ENCODE peak calls at places on chromosomes 1 and 21, in nine cellular contexts. O is sigmoid colon, Y is RWPE1, F is heart left ventricle, G is cardiac fibroblast, C is A549, I is activated B cell treated with CpG ODN at 0.5 μM for 24 hours, D is nephron progenitor cell, A is fibroblast of the aortic adventitia. T is an unnamed sample.

GRCh38 chr1:74505133-74505532 is 7.3 kb downstream of the LRRC53 start:
- DNase-seq in O (no peak), G (no peak), Y (no peak), D (peak), I (no peak), F (peak), C (peak), A (no peak), T (no peak)

GRCh38 chr1:175154595-175155472 is 37.7 kb downstream of the KIAA0040 start:
- DNase-seq in F (peak), O (peak), D (peak), Y (peak), C (peak), I (peak), A (peak), G (peak), T (peak)

GRCh38 chr1:188904201-188904600 is 1573.5 kb downstream of the BRINP3 start:
- DNase-seq in G (no peak), I (no peak), O (no peak), D (no peak), Y (no peak), A (no peak), C (peak), F (no peak), T (no peak)

GRCh38 chr1:33093004-33093403 is 12.1 kb downstream of the AZIN2 start:
- DNase-seq in A (no peak), C (no peak), F (no peak), O (no peak), I (no peak), Y (no peak), G (no peak), D (no peak), T (no peak)

GRCh38 chr21:32353002-32353711 is 39.7 kb downstream of the URB1 start:
- DNase-seq in F (no peak), Y (no peak), I (no peak), C (no peak), O (no peak), A (no peak), G (no peak), D (no peak), T (no peak)

GRCh38 chr1:93751391-93752250 is 70.0 kb upstream of the BCAR3 start:
- DNase-seq in A (no peak), D (no peak), O (peak), C (no peak), I (no peak), G (no peak), F (peak), Y (no peak), T (no peak)

GRCh38 chr1:111909010-111909409 is 80.5 kb downstream of the KCND3 start:
- DNase-seq in F (no peak), G (no peak), A (no peak), C (no peak), D (no peak), O (peak), Y (no peak), I (no peak), T (no peak)

GRCh38 chr1:203649551-203650011 is 22.9 kb downstream of the ATP2B4 start:
- DNase-seq in I (peak), G (no peak), D (no peak), O (no peak), F (no peak), A (no peak), C (no peak), Y (no peak), T (no peak)

GRCh38 chr1:29749546-29749945 is 513.2 kb downstream of the PTPRU start:
- DNase-seq in F (no peak), Y (no peak), D (no peak), G (no peak), I (no peak), C (no peak), O (no peak), A (no peak), T (no peak)

GRCh38 chr1:170881268-170882265 is 53.8 kb upstream of the MROH9 start:
- DNase-seq in A (peak), I (no peak), C (peak), G (peak), Y (no peak), F (no peak), D (no peak), O (no peak), T (no peak)
- TF ChIP-seq CTCF in A (peak), I (no peak), C (peak), G (peak), Y (peak), F (peak), D (no peak), O (peak), T (no peak)

GRCh38 chr1:13950637-13951036 is 250.6 kb downstream of the PRDM2 start:
- DNase-seq in C (no peak), F (no peak), Y (no peak), O (no peak), D (peak), G (no peak), A (no peak), I (no peak), T (no peak)
- TF ChIP-seq CTCF in C (no peak), F (no peak), Y (no peak), O (no peak), D (peak), G (peak), A (peak), I (no peak), T (peak)

GRCh38 chr1:228463559-228464455 is 23.4 kb upstream of the RNF187 start:
- DNase-seq in C (peak), D (peak), G (peak), A (peak), O (peak), Y (no peak), I (no peak), F (no peak), T (no peak)
- TF ChIP-seq CTCF in C (peak), D (no peak), G (peak), A (peak), O (no peak), Y (no peak), I (no peak), F (no peak), T (no peak)

DNA sequence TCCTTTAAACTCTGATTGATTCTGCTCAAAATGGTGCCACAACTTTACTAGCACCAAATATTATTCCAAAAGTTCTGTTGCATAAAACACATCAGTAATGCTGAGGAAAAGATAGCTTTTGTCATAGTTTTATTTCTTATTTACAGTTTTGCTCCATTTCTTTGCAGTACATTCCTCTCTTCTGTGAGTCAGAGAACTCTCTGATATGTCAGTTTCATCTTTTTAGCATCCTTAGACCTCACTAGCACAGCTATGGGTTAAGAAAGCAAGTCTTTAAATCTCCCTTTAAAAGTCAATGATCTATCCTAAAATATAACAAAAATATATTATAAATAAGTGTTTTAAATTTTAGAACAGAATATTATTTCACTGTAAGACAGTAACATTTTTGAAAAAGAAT is 356.6 kb upstream of the SNX7 start:
- DNase-seq in C (no peak), F (no peak), D (no peak), G (no peak), A (no peak), I (no peak), Y (no peak), O (no peak), T (no peak)
- TF ChIP-seq CTCF in C (no peak), F (no peak), D (no peak), G (no peak), A (no peak), I (no peak), Y (no peak), O (no peak), T (no peak)

GRCh38 chr1:150272379-150272840 is at the start of gene C1orf54:
- DNase-seq in D (peak), I (no peak), O (peak), A (peak), Y (no peak), G (peak), C (no peak), F (peak), T (no peak)
- TF ChIP-seq CTCF in D (no peak), I (no peak), O (no peak), A (peak), Y (no peak), G (peak), C (no peak), F (no peak), T (no peak)

DNA sequence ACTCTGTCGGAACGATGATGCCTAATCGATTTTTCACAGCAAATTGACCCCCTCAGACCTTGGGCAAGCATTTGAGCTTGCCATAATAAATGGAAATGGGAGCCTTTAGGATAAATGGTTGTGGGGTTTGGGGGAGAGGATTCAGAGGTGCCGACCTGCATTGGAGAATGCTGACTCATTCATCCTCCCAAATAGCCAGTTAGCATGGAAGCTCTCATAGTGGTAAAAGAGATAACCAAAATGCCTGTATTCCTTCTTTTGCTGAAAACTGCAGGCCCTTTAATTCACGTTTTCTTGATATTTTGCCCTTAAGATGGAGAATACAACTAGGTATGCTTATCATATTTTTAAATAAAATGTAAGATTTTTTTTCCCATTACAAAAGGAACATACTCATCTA is 392.6 kb upstream of the DEPDC1 start:
- DNase-seq in A (no peak), D (no peak), G (no peak), I (no peak), Y (no peak), C (no peak), F (no peak), O (no peak), T (no peak)
- TF ChIP-seq CTCF in A (no peak), D (no peak), G (no peak), I (no peak), Y (no peak), C (no peak), F (no peak), O (no peak), T (no peak)

GRCh38 chr1:201608635-201609395 is 69.9 kb downstream of the NAV1 start:
- DNase-seq in I (no peak), D (no peak), C (no peak), G (no peak), A (peak), O (no peak), F (no peak), Y (no peak), T (no peak)
- TF ChIP-seq CTCF in I (no peak), D (no peak), C (no peak), G (no peak), A (no peak), O (no peak), F (no peak), Y (no peak), T (no peak)

T was measured in CD14-positive monocyte.